ENCODE peak calls at places on chromosomes 4 and X, in four cellular contexts. Q is activated T-cell treated with anti-CD3 and anti-CD28 coated beads for 1 hour, V is KBM-7, T is WTC11. U is an unnamed sample.

GRCh38 chrX:69069876-69070275 is 95.4 kb downstream of the PJA1 start:
- DNase-seq in T (no peak), Q (no peak), V (no peak), U (no peak)

GRCh38 chr4:184845367-184846011 is 19.7 kb upstream of the ACSL1 start:
- DNase-seq in Q (no peak), T (no peak), V (no peak), U (no peak)

GRCh38 chrX:153984351-153985178 is 12.0 kb downstream of the TMEM187 start:
- DNase-seq in Q (no peak), V (no peak), T (no peak), U (no peak)

GRCh38 chr4:177023951-177024350 is 231.2 kb upstream of the VEGFC start:
- DNase-seq in T (no peak), V (no peak), Q (no peak), U (no peak)

GRCh38 chrX:85365370-85365995 is 14.0 kb downstream of the POF1B start:
- DNase-seq in V (no peak), Q (no peak), T (no peak), U (no peak)

GRCh38 chr4:174435981-174436776 is 86.1 kb downstream of the HPGD start:
- DNase-seq in Q (no peak), T (no peak), V (no peak), U (no peak)

GRCh38 chr4:154677300-154677699 is 64.8 kb upstream of the FGG start:
- DNase-seq in T (no peak), Q (no peak), V (no peak), U (no peak)

GRCh38 chr4:56129431-56129861 is 180.7 kb downstream of the CEP135 start:
- DNase-seq in T (peak), V (peak), Q (no peak), U (no peak)

GRCh38 chrX:25158635-25159034 is 142.9 kb upstream of the ARX start:
- DNase-seq in V (no peak), Q (no peak), T (no peak), U (no peak)

GRCh38 chr4:81404294-81404693 is 67.4 kb downstream of the RASGEF1B start:
- DNase-seq in V (no peak), T (no peak), Q (no peak), U (no peak)

GRCh38 chrX:109632906-109633504 is 8.0 kb upstream of the KCNE5 start:
- DNase-seq in Q (no peak), T (peak), V (peak), U (no peak)

GRCh38 chr4:10109995-10110670 is 6.5 kb downstream of the WDR1 start:
- DNase-seq in T (no peak), V (no peak), Q (no peak), U (no peak)